ENCODE peak calls at places on chromosome 18, in ten cellular contexts. A is T-helper 1 cell; O is M059J; Q is stimulated activated CD4-positive, alpha-beta T cell treated with anti-CD3 and anti-CD28 coated beads, Interleukin-4, amount 100 ng/mL, for 48 hours; S is activated CD8-positive, alpha-beta memory T cell treated with anti-CD3 and anti-CD28 coated beads for 24 hours; H is fibroblast of the aortic adventitia; V is heart left ventricle; M is stimulated activated CD8-positive, alpha-beta memory T cell treated with anti-CD3 and anti-CD28 coated beads, Interleukin-4, amount 100 ng/mL, for 48 hours; K is left cardiac atrium; Z is tibial artery. P is an unnamed sample.

GRCh38 chr18:813405-814071 is 1.5 kb upstream of the YES1 start:
- DNase-seq in Q (no peak), V (no peak), O (no peak), A (peak), Z (no peak), S (no peak), K (no peak), M (no peak), H (no peak), P (no peak)

GRCh38 chr18:76524900-76525698 is 30.1 kb upstream of the ZNF516 start:
- DNase-seq in Z (no peak), V (no peak), O (peak), Q (no peak), S (no peak), H (peak), A (no peak), M (no peak), K (no peak), P (no peak)

GRCh38 chr18:24497052-24497754 is 36.8 kb downstream of the HRH4 start:
- DNase-seq in O (peak), H (peak), M (no peak), K (no peak), A (no peak), Q (no peak), S (no peak), V (no peak), Z (no peak), P (no peak)

GRCh38 chr18:27921904-27922541 is 254.9 kb downstream of the CDH2 start:
- DNase-seq in A (no peak), H (peak), Z (no peak), S (no peak), O (peak), Q (no peak), M (no peak), K (no peak), V (no peak), P (no peak)

GRCh38 chr18:3679254-3679653 is 229.3 kb downstream of the TGIF1 start:
- DNase-seq in K (no peak), V (no peak), O (no peak), Z (no peak), M (no peak), A (no peak), H (no peak), Q (no peak), S (no peak), P (no peak)

GRCh38 chr18:8389391-8390340 is 219.6 kb upstream of the RAB12 start:
- DNase-seq in Z (peak), H (peak), O (peak), A (peak), Q (peak), S (no peak), K (peak), V (no peak), M (peak), P (no peak)

GRCh38 chr18:48711651-48712486 is 173.0 kb downstream of the CTIF start:
- DNase-seq in Q (no peak), O (peak), H (peak), K (peak), V (peak), M (no peak), A (peak), S (no peak), Z (no peak), P (no peak)

GRCh38 chr18:74248189-74248975 is 43.4 kb downstream of the CYB5A start:
- DNase-seq in V (no peak), Z (no peak), S (no peak), K (no peak), Q (no peak), H (no peak), A (peak), M (no peak), O (no peak), P (no peak)

GRCh38 chr18:67705748-67706147 is 189.2 kb upstream of the DSEL start:
- DNase-seq in S (no peak), O (peak), A (no peak), M (no peak), Q (no peak), Z (no peak), V (no peak), K (no peak), H (no peak), P (no peak)

GRCh38 chr18:26290388-26290787 is 64.1 kb downstream of the TAF4B start:
- DNase-seq in A (no peak), M (no peak), V (no peak), O (peak), S (no peak), K (no peak), Z (no peak), H (no peak), Q (no peak), P (no peak)

GRCh38 chr18:45517181-45517741 is 98.0 kb upstream of the SLC14A2 start:
- DNase-seq in Q (no peak), M (no peak), O (peak), A (no peak), S (no peak), Z (peak), K (peak), H (peak), V (peak), P (no peak)

GRCh38 chr18:39341106-39341505 is 1775.5 kb upstream of the CELF4 start:
- DNase-seq in Q (no peak), H (no peak), O (no peak), V (no peak), A (no peak), M (no peak), S (no peak), Z (no peak), K (no peak), P (no peak)

GRCh38 chr18:13543811-13544732 is 182.3 kb downstream of the FAM210A start:
- DNase-seq in A (no peak), K (no peak), M (no peak), O (no peak), H (no peak), Q (no peak), Z (no peak), S (peak), V (no peak), P (no peak)